ENCODE peak calls at places on chromosomes 11 and 22, in four cellular contexts. One of them, this sample, is unnamed. For H3K9me3, the result is how much of the 10 kb centered on the place peaks cover.

GRCh38 chr22:19260194-19260593 is 31.3 kb downstream of the CLTCL1 start:
- DNase-seq in left ventricle myocardium inferior: no peak
- DNase-seq in CD4-positive, alpha-beta memory T cell: no peak
- DNase-seq in right atrium auricular region: no peak
- DNase-seq in this sample: no peak

GRCh38 chr11:110286298-110287040 is 9.9 kb downstream of the RDX start:
- DNase-seq in left ventricle myocardium inferior: no peak
- DNase-seq in CD4-positive, alpha-beta memory T cell: no peak
- DNase-seq in right atrium auricular region: no peak
- DNase-seq in this sample: no peak

GRCh38 chr11:9752091-9752490 is 88.2 kb downstream of the SWAP70 start:
- DNase-seq in right atrium auricular region: no peak
- DNase-seq in left ventricle myocardium inferior: peak
- DNase-seq in CD4-positive, alpha-beta memory T cell: no peak
- DNase-seq in this sample: no peak

GRCh38 chr11:19511413-19512183 is 201.0 kb upstream of the NAV2 start:
- DNase-seq in right atrium auricular region: peak
- DNase-seq in left ventricle myocardium inferior: peak
- DNase-seq in CD4-positive, alpha-beta memory T cell: no peak
- DNase-seq in this sample: no peak

GRCh38 chr11:45654242-45654641 is 11.2 kb downstream of the CHST1 start:
- DNase-seq in right atrium auricular region: peak
- DNase-seq in left ventricle myocardium inferior: no peak
- DNase-seq in CD4-positive, alpha-beta memory T cell: no peak
- DNase-seq in this sample: no peak

GRCh38 chr11:125514336-125515101 is 18.5 kb upstream of the FEZ1 start:
- DNase-seq in CD4-positive, alpha-beta memory T cell: peak
- DNase-seq in left ventricle myocardium inferior: no peak
- DNase-seq in right atrium auricular region: no peak
- DNase-seq in this sample: peak

GRCh38 chr22:26852176-26852575 is 194.8 kb downstream of the MIAT start:
- DNase-seq in right atrium auricular region: peak
- DNase-seq in left ventricle myocardium inferior: no peak
- DNase-seq in CD4-positive, alpha-beta memory T cell: no peak
- DNase-seq in this sample: no peak

GRCh38 chr22:46251816-46252380 is 1.8 kb upstream of the CDPF1 start:
- DNase-seq in left ventricle myocardium inferior: no peak
- DNase-seq in right atrium auricular region: no peak
- DNase-seq in CD4-positive, alpha-beta memory T cell: no peak
- DNase-seq in this sample: no peak

GRCh38 chr11:75896843-75897419 is 81.9 kb downstream of the UVRAG start:
- DNase-seq in right atrium auricular region: no peak
- DNase-seq in left ventricle myocardium inferior: no peak
- DNase-seq in CD4-positive, alpha-beta memory T cell: no peak
- DNase-seq in this sample: peak

GRCh38 chr11:69799582-69799981 is 19.6 kb downstream of the FGF3 start:
- DNase-seq in left ventricle myocardium inferior: no peak
- DNase-seq in right atrium auricular region: no peak
- DNase-seq in CD4-positive, alpha-beta memory T cell: no peak
- DNase-seq in this sample: peak

GRCh38 chr11:10784229-10785145 is 24.2 kb downstream of the EIF4G2 start:
- DNase-seq in right atrium auricular region: no peak
- DNase-seq in CD4-positive, alpha-beta memory T cell: no peak
- DNase-seq in left ventricle myocardium inferior: peak
- DNase-seq in this sample: no peak

GRCh38 chr11:69638941-69639681 is 1.8 kb upstream of the CCND1 start:
- DNase-seq in CD4-positive, alpha-beta memory T cell: peak
- DNase-seq in right atrium auricular region: peak
- DNase-seq in left ventricle myocardium inferior: peak
- DNase-seq in this sample: peak

GRCh38 chr22:44347549-44347948 is 34.8 kb upstream of the SHISAL1 start:
- DNase-seq in left ventricle myocardium inferior: no peak
- DNase-seq in CD4-positive, alpha-beta memory T cell: no peak
- DNase-seq in right atrium auricular region: no peak
- DNase-seq in this sample: no peak

GRCh38 chr22:36291831-36292740 is 39.2 kb downstream of the APOL1 start:
- DNase-seq in CD4-positive, alpha-beta memory T cell: no peak
- DNase-seq in left ventricle myocardium inferior: peak
- DNase-seq in right atrium auricular region: no peak
- DNase-seq in this sample: no peak

GRCh38 chr11:8709002-8709672 is 26.5 kb downstream of the RPL27A start:
- DNase-seq in left ventricle myocardium inferior: peak
- DNase-seq in CD4-positive, alpha-beta memory T cell: no peak
- DNase-seq in right atrium auricular region: peak
- DNase-seq in this sample: no peak

GRCh38 chr11:109329716-109330115 is 92.3 kb upstream of the C11orf87 start:
- DNase-seq in CD4-positive, alpha-beta memory T cell: no peak
- DNase-seq in right atrium auricular region: no peak
- DNase-seq in left ventricle myocardium inferior: no peak
- DNase-seq in this sample: no peak

GRCh38 chr11:32439488-32440210 is 4.3 kb upstream of the WT1 start:
- DNase-seq in CD4-positive, alpha-beta memory T cell: no peak
- DNase-seq in right atrium auricular region: no peak
- DNase-seq in left ventricle myocardium inferior: no peak
- DNase-seq in this sample: no peak

GRCh38 chr11:57802411-57802810 is 40.8 kb downstream of the CTNND1 start:
- DNase-seq in CD4-positive, alpha-beta memory T cell: no peak
- DNase-seq in right atrium auricular region: no peak
- DNase-seq in left ventricle myocardium inferior: no peak
- DNase-seq in this sample: no peak

GRCh38 chr11:92451081-92451480 is 226.5 kb downstream of the FAT3 start:
- DNase-seq in right atrium auricular region: no peak
- DNase-seq in CD4-positive, alpha-beta memory T cell: no peak
- DNase-seq in left ventricle myocardium inferior: no peak
- DNase-seq in this sample: no peak

GRCh38 chr22:46867106-46867505 is 104.7 kb downstream of the TBC1D22A start:
- DNase-seq in CD4-positive, alpha-beta memory T cell: no peak
- DNase-seq in left ventricle myocardium inferior: no peak
- DNase-seq in right atrium auricular region: no peak
- DNase-seq in this sample: no peak

GRCh38 chr11:83157755-83158473 is 983 bp downstream of the PCF11 start:
- DNase-seq in left ventricle myocardium inferior: peak
- DNase-seq in CD4-positive, alpha-beta memory T cell: peak
- DNase-seq in right atrium auricular region: no peak
- DNase-seq in this sample: peak

GRCh38 chr22:47127441-47127871 is 365.0 kb downstream of the TBC1D22A start:
- DNase-seq in left ventricle myocardium inferior: no peak
- DNase-seq in right atrium auricular region: no peak
- DNase-seq in CD4-positive, alpha-beta memory T cell: no peak
- DNase-seq in this sample: no peak

GRCh38 chr11:64366751-64367150 is 7.8 kb downstream of the RPS6KA4 start:
- DNase-seq in left ventricle myocardium inferior: no peak
- DNase-seq in right atrium auricular region: no peak
- DNase-seq in CD4-positive, alpha-beta memory T cell: no peak
- DNase-seq in this sample: no peak

GRCh38 chr22:49966716-49967332 is 6.3 kb downstream of the PIM3 start:
- DNase-seq in right atrium auricular region: peak
- DNase-seq in CD4-positive, alpha-beta memory T cell: peak
- DNase-seq in left ventricle myocardium inferior: peak
- DNase-seq in this sample: no peak

GRCh38 chr11:128914216-128915147 is 23.3 kb downstream of the KCNJ5 start:
- DNase-seq in left ventricle myocardium inferior: peak
- DNase-seq in CD4-positive, alpha-beta memory T cell: no peak
- DNase-seq in right atrium auricular region: no peak
- DNase-seq in this sample: no peak

GRCh38 chr11:72084076-72084475 is 3.4 kb downstream of the LRRC51 start:
- DNase-seq in CD4-positive, alpha-beta memory T cell: no peak
- DNase-seq in right atrium auricular region: no peak
- DNase-seq in left ventricle myocardium inferior: no peak
- DNase-seq in this sample: no peak

GRCh38 chr11:65452806-65453490 is 30.4 kb downstream of the NEAT1 start:
- DNase-seq in left ventricle myocardium inferior: no peak
- DNase-seq in CD4-positive, alpha-beta memory T cell: no peak
- DNase-seq in right atrium auricular region: no peak
- DNase-seq in this sample: no peak

GRCh38 chr11:109150603-109151002 is 271.4 kb upstream of the C11orf87 start:
- DNase-seq in CD4-positive, alpha-beta memory T cell: no peak
- DNase-seq in right atrium auricular region: no peak
- DNase-seq in left ventricle myocardium inferior: no peak
- DNase-seq in this sample: no peak

GRCh38 chr11:612201-612960 is 3.4 kb downstream of the IRF7 start:
- DNase-seq in left ventricle myocardium inferior: no peak
- DNase-seq in CD4-positive, alpha-beta memory T cell: peak
- DNase-seq in right atrium auricular region: no peak
- DNase-seq in this sample: peak

GRCh38 chr22:33247758-33248157 is 189.6 kb upstream of the SYN3 start:
- DNase-seq in left ventricle myocardium inferior: no peak
- DNase-seq in CD4-positive, alpha-beta memory T cell: no peak
- DNase-seq in right atrium auricular region: no peak
- DNase-seq in this sample: no peak

GRCh38 chr11:118572914-118573550 is 823 bp downstream of the ARCN1 start:
- DNase-seq in right atrium auricular region: no peak
- DNase-seq in left ventricle myocardium inferior: no peak
- DNase-seq in CD4-positive, alpha-beta memory T cell: peak
- DNase-seq in this sample: peak

GRCh38 chr11:73237471-73238290 is 19.6 kb downstream of the P2RY2 start:
- DNase-seq in CD4-positive, alpha-beta memory T cell: no peak
- DNase-seq in right atrium auricular region: no peak
- DNase-seq in left ventricle myocardium inferior: no peak
- DNase-seq in this sample: no peak

GRCh38 chr11:62665630-62666258 is 632 bp downstream of the CSKMT start:
- DNase-seq in left ventricle myocardium inferior: no peak
- DNase-seq in CD4-positive, alpha-beta memory T cell: peak
- DNase-seq in right atrium auricular region: peak
- DNase-seq in this sample: peak

DNA sequence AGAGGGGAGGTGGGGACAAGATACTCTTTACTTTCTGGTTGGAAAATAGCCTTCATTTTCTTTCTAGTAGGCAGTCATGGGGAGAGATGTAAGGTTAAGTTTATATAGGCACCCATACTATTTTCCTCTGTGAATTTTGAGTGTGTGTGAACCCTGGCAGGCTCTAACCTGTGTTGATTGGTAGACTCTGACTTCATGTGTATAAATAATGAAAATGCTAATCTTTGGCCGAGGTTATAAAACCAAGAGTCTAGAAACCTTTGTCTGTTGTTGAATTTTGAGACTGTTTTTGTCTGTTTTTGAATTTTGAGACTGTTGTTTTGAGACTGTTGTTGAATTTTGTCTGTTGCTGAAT is 14.0 kb downstream of the TRIM44 start:
- DNase-seq in CD4-positive, alpha-beta memory T cell: no peak
- DNase-seq in left ventricle myocardium inferior: no peak
- DNase-seq in right atrium auricular region: no peak
- DNase-seq in this sample: no peak
- H3K27ac ChIP-seq in CD4-positive, alpha-beta memory T cell: no peak
- H3K27ac ChIP-seq in left ventricle myocardium inferior: peak
- H3K27ac ChIP-seq in right atrium auricular region: no peak
- H3K27ac ChIP-seq in this sample: no peak

GRCh38 chr11:133384731-133385130 is 147.6 kb downstream of the OPCML start:
- DNase-seq in right atrium auricular region: no peak
- DNase-seq in CD4-positive, alpha-beta memory T cell: no peak
- DNase-seq in left ventricle myocardium inferior: no peak
- DNase-seq in this sample: no peak
- H3K9me3 ChIP-seq in right atrium auricular region: under half
- H3K9me3 ChIP-seq in CD4-positive, alpha-beta memory T cell: under half
- H3K9me3 ChIP-seq in left ventricle myocardium inferior: under half
- H3K9me3 ChIP-seq in this sample: under half

GRCh38 chr22:37979782-37980181 is 4.6 kb downstream of the SOX10 start:
- DNase-seq in left ventricle myocardium inferior: no peak
- DNase-seq in CD4-positive, alpha-beta memory T cell: no peak
- DNase-seq in right atrium auricular region: no peak
- DNase-seq in this sample: no peak
- H3K4me3 ChIP-seq in left ventricle myocardium inferior: peak
- H3K4me3 ChIP-seq in CD4-positive, alpha-beta memory T cell: no peak
- H3K4me3 ChIP-seq in right atrium auricular region: no peak
- H3K4me3 ChIP-seq in this sample: no peak

GRCh38 chr11:99937330-99937729 is 749.8 kb upstream of the ARHGAP42 start:
- DNase-seq in CD4-positive, alpha-beta memory T cell: no peak
- DNase-seq in left ventricle myocardium inferior: no peak
- DNase-seq in right atrium auricular region: no peak
- DNase-seq in this sample: no peak

GRCh38 chr11:99932684-99933083 is 754.4 kb upstream of the ARHGAP42 start:
- DNase-seq in left ventricle myocardium inferior: no peak
- DNase-seq in right atrium auricular region: no peak
- DNase-seq in CD4-positive, alpha-beta memory T cell: no peak
- DNase-seq in this sample: no peak

GRCh38 chr11:99934008-99934407 is 753.1 kb upstream of the ARHGAP42 start:
- DNase-seq in left ventricle myocardium inferior: no peak
- DNase-seq in right atrium auricular region: no peak
- DNase-seq in CD4-positive, alpha-beta memory T cell: no peak
- DNase-seq in this sample: no peak
- H3K27ac ChIP-seq in left ventricle myocardium inferior: no peak
- H3K27ac ChIP-seq in right atrium auricular region: no peak
- H3K27ac ChIP-seq in CD4-positive, alpha-beta memory T cell: no peak
- H3K27ac ChIP-seq in this sample: no peak

GRCh38 chr11:81036168-81036870 is 1595.5 kb upstream of the TENM4 start:
- DNase-seq in left ventricle myocardium inferior: no peak
- DNase-seq in right atrium auricular region: no peak
- DNase-seq in CD4-positive, alpha-beta memory T cell: no peak
- DNase-seq in this sample: peak

GRCh38 chr11:81030186-81030585 is 1589.4 kb upstream of the TENM4 start:
- DNase-seq in CD4-positive, alpha-beta memory T cell: no peak
- DNase-seq in left ventricle myocardium inferior: no peak
- DNase-seq in right atrium auricular region: no peak
- DNase-seq in this sample: no peak

GRCh38 chr11:81033779-81034550 is 1593.1 kb upstream of the TENM4 start:
- DNase-seq in CD4-positive, alpha-beta memory T cell: no peak
- DNase-seq in right atrium auricular region: no peak
- DNase-seq in left ventricle myocardium inferior: peak
- DNase-seq in this sample: no peak
- H3K9me3 ChIP-seq in CD4-positive, alpha-beta memory T cell: under half
- H3K9me3 ChIP-seq in right atrium auricular region: under half
- H3K9me3 ChIP-seq in left ventricle myocardium inferior: under half
- H3K9me3 ChIP-seq in this sample: under half

GRCh38 chr11:120903686-120904085 is 120.2 kb upstream of the TBCEL start:
- DNase-seq in left ventricle myocardium inferior: no peak
- DNase-seq in right atrium auricular region: no peak
- DNase-seq in CD4-positive, alpha-beta memory T cell: no peak
- DNase-seq in this sample: no peak
- H3K4me3 ChIP-seq in left ventricle myocardium inferior: no peak
- H3K4me3 ChIP-seq in right atrium auricular region: no peak
- H3K4me3 ChIP-seq in CD4-positive, alpha-beta memory T cell: no peak
- H3K4me3 ChIP-seq in this sample: no peak

GRCh38 chr11:2778630-2779498 is 79.1 kb upstream of the KCNQ1OT1 start:
- DNase-seq in CD4-positive, alpha-beta memory T cell: no peak
- DNase-seq in left ventricle myocardium inferior: peak
- DNase-seq in right atrium auricular region: peak
- DNase-seq in this sample: peak
- H3K27ac ChIP-seq in CD4-positive, alpha-beta memory T cell: no peak
- H3K27ac ChIP-seq in left ventricle myocardium inferior: peak
- H3K27ac ChIP-seq in right atrium auricular region: peak
- H3K27ac ChIP-seq in this sample: peak

This sample was measured in small intestine.